ENCODE peak calls at places on chromosomes 6 and 20, in six cellular contexts. One of them, this sample, is unnamed.

GRCh38 chr20:48932375-48932941 is 10.9 kb downstream of the ARFGEF2 start:
- DNase-seq in activated naive CD4-positive, alpha-beta T cell: no peak
- DNase-seq in HepG2: peak
- DNase-seq in stimulated activated CD8-positive, alpha-beta memory T cell treated with anti-CD3 and anti-CD28 coated beads, Interleukin-15, amount 100 ng/mL, for 4 hours: no peak
- DNase-seq in nucleus accumbens: no peak
- DNase-seq in activated T-cell treated with anti-CD3 and anti-CD28 coated beads, Interleukin-2, amount 50 U/mL, for 48 hours: no peak
- DNase-seq in this sample: no peak

GRCh38 chr6:21899708-21900107 is 306.2 kb downstream of the SOX4 start:
- DNase-seq in activated T-cell treated with anti-CD3 and anti-CD28 coated beads, Interleukin-2, amount 50 U/mL, for 48 hours: no peak
- DNase-seq in stimulated activated CD8-positive, alpha-beta memory T cell treated with anti-CD3 and anti-CD28 coated beads, Interleukin-15, amount 100 ng/mL, for 4 hours: no peak
- DNase-seq in activated naive CD4-positive, alpha-beta T cell: no peak
- DNase-seq in HepG2: no peak
- DNase-seq in nucleus accumbens: no peak
- DNase-seq in this sample: no peak

GRCh38 chr6:2665169-2666070 is 85.3 kb downstream of the MYLK4 start:
- DNase-seq in HepG2: no peak
- DNase-seq in stimulated activated CD8-positive, alpha-beta memory T cell treated with anti-CD3 and anti-CD28 coated beads, Interleukin-15, amount 100 ng/mL, for 4 hours: no peak
- DNase-seq in activated T-cell treated with anti-CD3 and anti-CD28 coated beads, Interleukin-2, amount 50 U/mL, for 48 hours: no peak
- DNase-seq in nucleus accumbens: no peak
- DNase-seq in activated naive CD4-positive, alpha-beta T cell: no peak
- DNase-seq in this sample: no peak

GRCh38 chr6:164214066-164214465 is 799.5 kb downstream of the QKI start:
- DNase-seq in activated T-cell treated with anti-CD3 and anti-CD28 coated beads, Interleukin-2, amount 50 U/mL, for 48 hours: no peak
- DNase-seq in activated naive CD4-positive, alpha-beta T cell: no peak
- DNase-seq in nucleus accumbens: no peak
- DNase-seq in stimulated activated CD8-positive, alpha-beta memory T cell treated with anti-CD3 and anti-CD28 coated beads, Interleukin-15, amount 100 ng/mL, for 4 hours: no peak
- DNase-seq in HepG2: no peak
- DNase-seq in this sample: no peak

GRCh38 chr6:89369009-89369408 is 16.5 kb upstream of the UBE2J1 start:
- DNase-seq in activated T-cell treated with anti-CD3 and anti-CD28 coated beads, Interleukin-2, amount 50 U/mL, for 48 hours: no peak
- DNase-seq in stimulated activated CD8-positive, alpha-beta memory T cell treated with anti-CD3 and anti-CD28 coated beads, Interleukin-15, amount 100 ng/mL, for 4 hours: no peak
- DNase-seq in HepG2: peak
- DNase-seq in activated naive CD4-positive, alpha-beta T cell: no peak
- DNase-seq in nucleus accumbens: no peak
- DNase-seq in this sample: no peak

GRCh38 chr6:137171053-137171374 is 2.4 kb downstream of the IL22RA2 start:
- DNase-seq in activated T-cell treated with anti-CD3 and anti-CD28 coated beads, Interleukin-2, amount 50 U/mL, for 48 hours: no peak
- DNase-seq in activated naive CD4-positive, alpha-beta T cell: no peak
- DNase-seq in stimulated activated CD8-positive, alpha-beta memory T cell treated with anti-CD3 and anti-CD28 coated beads, Interleukin-15, amount 100 ng/mL, for 4 hours: no peak
- DNase-seq in HepG2: no peak
- DNase-seq in nucleus accumbens: no peak
- DNase-seq in this sample: no peak

GRCh38 chr6:136744889-136745288 is 47.4 kb downstream of the MAP3K5 start:
- DNase-seq in activated T-cell treated with anti-CD3 and anti-CD28 coated beads, Interleukin-2, amount 50 U/mL, for 48 hours: no peak
- DNase-seq in HepG2: no peak
- DNase-seq in stimulated activated CD8-positive, alpha-beta memory T cell treated with anti-CD3 and anti-CD28 coated beads, Interleukin-15, amount 100 ng/mL, for 4 hours: no peak
- DNase-seq in activated naive CD4-positive, alpha-beta T cell: no peak
- DNase-seq in nucleus accumbens: no peak
- DNase-seq in this sample: no peak

GRCh38 chr6:38110407-38111025 is 291.0 kb downstream of the ZFAND3 start:
- DNase-seq in nucleus accumbens: no peak
- DNase-seq in activated naive CD4-positive, alpha-beta T cell: no peak
- DNase-seq in stimulated activated CD8-positive, alpha-beta memory T cell treated with anti-CD3 and anti-CD28 coated beads, Interleukin-15, amount 100 ng/mL, for 4 hours: no peak
- DNase-seq in activated T-cell treated with anti-CD3 and anti-CD28 coated beads, Interleukin-2, amount 50 U/mL, for 48 hours: no peak
- DNase-seq in HepG2: no peak
- DNase-seq in this sample: no peak

GRCh38 chr6:16774437-16774836 is 13.2 kb upstream of the ATXN1 start:
- DNase-seq in activated T-cell treated with anti-CD3 and anti-CD28 coated beads, Interleukin-2, amount 50 U/mL, for 48 hours: no peak
- DNase-seq in activated naive CD4-positive, alpha-beta T cell: no peak
- DNase-seq in nucleus accumbens: no peak
- DNase-seq in HepG2: no peak
- DNase-seq in stimulated activated CD8-positive, alpha-beta memory T cell treated with anti-CD3 and anti-CD28 coated beads, Interleukin-15, amount 100 ng/mL, for 4 hours: no peak
- DNase-seq in this sample: no peak

GRCh38 chr6:127464881-127465459 is 5.8 kb upstream of the KIAA0408 start:
- DNase-seq in activated naive CD4-positive, alpha-beta T cell: no peak
- DNase-seq in stimulated activated CD8-positive, alpha-beta memory T cell treated with anti-CD3 and anti-CD28 coated beads, Interleukin-15, amount 100 ng/mL, for 4 hours: peak
- DNase-seq in HepG2: peak
- DNase-seq in activated T-cell treated with anti-CD3 and anti-CD28 coated beads, Interleukin-2, amount 50 U/mL, for 48 hours: peak
- DNase-seq in nucleus accumbens: no peak
- DNase-seq in this sample: no peak

GRCh38 chr6:53639520-53639919 is 26.0 kb downstream of the KLHL31 start:
- DNase-seq in stimulated activated CD8-positive, alpha-beta memory T cell treated with anti-CD3 and anti-CD28 coated beads, Interleukin-15, amount 100 ng/mL, for 4 hours: no peak
- DNase-seq in activated T-cell treated with anti-CD3 and anti-CD28 coated beads, Interleukin-2, amount 50 U/mL, for 48 hours: no peak
- DNase-seq in activated naive CD4-positive, alpha-beta T cell: no peak
- DNase-seq in nucleus accumbens: no peak
- DNase-seq in HepG2: no peak
- DNase-seq in this sample: no peak

GRCh38 chr6:52576392-52577021 is 353 bp downstream of the TRAM2 start:
- DNase-seq in stimulated activated CD8-positive, alpha-beta memory T cell treated with anti-CD3 and anti-CD28 coated beads, Interleukin-15, amount 100 ng/mL, for 4 hours: peak
- DNase-seq in activated T-cell treated with anti-CD3 and anti-CD28 coated beads, Interleukin-2, amount 50 U/mL, for 48 hours: peak
- DNase-seq in activated naive CD4-positive, alpha-beta T cell: no peak
- DNase-seq in nucleus accumbens: peak
- DNase-seq in HepG2: peak
- DNase-seq in this sample: peak

GRCh38 chr20:63494420-63495166 is 4.3 kb downstream of the EEF1A2 start:
- DNase-seq in stimulated activated CD8-positive, alpha-beta memory T cell treated with anti-CD3 and anti-CD28 coated beads, Interleukin-15, amount 100 ng/mL, for 4 hours: no peak
- DNase-seq in HepG2: no peak
- DNase-seq in activated T-cell treated with anti-CD3 and anti-CD28 coated beads, Interleukin-2, amount 50 U/mL, for 48 hours: no peak
- DNase-seq in nucleus accumbens: no peak
- DNase-seq in activated naive CD4-positive, alpha-beta T cell: no peak
- DNase-seq in this sample: no peak

GRCh38 chr20:37355252-37356180 is 9.6 kb downstream of the SRC start:
- DNase-seq in activated T-cell treated with anti-CD3 and anti-CD28 coated beads, Interleukin-2, amount 50 U/mL, for 48 hours: no peak
- DNase-seq in HepG2: no peak
- DNase-seq in stimulated activated CD8-positive, alpha-beta memory T cell treated with anti-CD3 and anti-CD28 coated beads, Interleukin-15, amount 100 ng/mL, for 4 hours: no peak
- DNase-seq in activated naive CD4-positive, alpha-beta T cell: no peak
- DNase-seq in nucleus accumbens: no peak
- DNase-seq in this sample: no peak

GRCh38 chr6:157831018-157831369 is 7.9 kb downstream of the SNX9 start:
- DNase-seq in nucleus accumbens: no peak
- DNase-seq in activated T-cell treated with anti-CD3 and anti-CD28 coated beads, Interleukin-2, amount 50 U/mL, for 48 hours: no peak
- DNase-seq in HepG2: no peak
- DNase-seq in activated naive CD4-positive, alpha-beta T cell: no peak
- DNase-seq in stimulated activated CD8-positive, alpha-beta memory T cell treated with anti-CD3 and anti-CD28 coated beads, Interleukin-15, amount 100 ng/mL, for 4 hours: no peak
- DNase-seq in this sample: no peak

GRCh38 chr20:49909499-49910339 is 5.6 kb downstream of the SPATA2 start:
- DNase-seq in activated T-cell treated with anti-CD3 and anti-CD28 coated beads, Interleukin-2, amount 50 U/mL, for 48 hours: no peak
- DNase-seq in HepG2: peak
- DNase-seq in nucleus accumbens: peak
- DNase-seq in activated naive CD4-positive, alpha-beta T cell: no peak
- DNase-seq in stimulated activated CD8-positive, alpha-beta memory T cell treated with anti-CD3 and anti-CD28 coated beads, Interleukin-15, amount 100 ng/mL, for 4 hours: no peak
- DNase-seq in this sample: no peak

GRCh38 chr20:62361799-62362589 is 5.1 kb downstream of the LAMA5 start:
- DNase-seq in HepG2: peak
- DNase-seq in activated naive CD4-positive, alpha-beta T cell: no peak
- DNase-seq in nucleus accumbens: no peak
- DNase-seq in activated T-cell treated with anti-CD3 and anti-CD28 coated beads, Interleukin-2, amount 50 U/mL, for 48 hours: no peak
- DNase-seq in stimulated activated CD8-positive, alpha-beta memory T cell treated with anti-CD3 and anti-CD28 coated beads, Interleukin-15, amount 100 ng/mL, for 4 hours: no peak
- DNase-seq in this sample: no peak

GRCh38 chr6:4637691-4638433 is 138.3 kb upstream of the CDYL start:
- DNase-seq in activated T-cell treated with anti-CD3 and anti-CD28 coated beads, Interleukin-2, amount 50 U/mL, for 48 hours: peak
- DNase-seq in nucleus accumbens: no peak
- DNase-seq in activated naive CD4-positive, alpha-beta T cell: no peak
- DNase-seq in stimulated activated CD8-positive, alpha-beta memory T cell treated with anti-CD3 and anti-CD28 coated beads, Interleukin-15, amount 100 ng/mL, for 4 hours: no peak
- DNase-seq in HepG2: no peak
- DNase-seq in this sample: no peak

GRCh38 chr6:158072083-158072721 is 90.5 kb downstream of the SYNJ2 start:
- DNase-seq in activated T-cell treated with anti-CD3 and anti-CD28 coated beads, Interleukin-2, amount 50 U/mL, for 48 hours: peak
- DNase-seq in HepG2: peak
- DNase-seq in activated naive CD4-positive, alpha-beta T cell: peak
- DNase-seq in nucleus accumbens: peak
- DNase-seq in stimulated activated CD8-positive, alpha-beta memory T cell treated with anti-CD3 and anti-CD28 coated beads, Interleukin-15, amount 100 ng/mL, for 4 hours: peak
- DNase-seq in this sample: no peak

GRCh38 chr6:558959-559358 is 97.9 kb downstream of the HUS1B start:
- DNase-seq in stimulated activated CD8-positive, alpha-beta memory T cell treated with anti-CD3 and anti-CD28 coated beads, Interleukin-15, amount 100 ng/mL, for 4 hours: no peak
- DNase-seq in nucleus accumbens: no peak
- DNase-seq in HepG2: no peak
- DNase-seq in activated naive CD4-positive, alpha-beta T cell: no peak
- DNase-seq in activated T-cell treated with anti-CD3 and anti-CD28 coated beads, Interleukin-2, amount 50 U/mL, for 48 hours: no peak
- DNase-seq in this sample: no peak

GRCh38 chr6:7138921-7139358 is 31.2 kb downstream of the RREB1 start:
- DNase-seq in stimulated activated CD8-positive, alpha-beta memory T cell treated with anti-CD3 and anti-CD28 coated beads, Interleukin-15, amount 100 ng/mL, for 4 hours: no peak
- DNase-seq in activated T-cell treated with anti-CD3 and anti-CD28 coated beads, Interleukin-2, amount 50 U/mL, for 48 hours: no peak
- DNase-seq in HepG2: peak
- DNase-seq in nucleus accumbens: no peak
- DNase-seq in activated naive CD4-positive, alpha-beta T cell: no peak
- DNase-seq in this sample: no peak

GRCh38 chr6:113432729-113433505 is 424.2 kb upstream of the MARCKS start:
- DNase-seq in nucleus accumbens: no peak
- DNase-seq in stimulated activated CD8-positive, alpha-beta memory T cell treated with anti-CD3 and anti-CD28 coated beads, Interleukin-15, amount 100 ng/mL, for 4 hours: no peak
- DNase-seq in HepG2: no peak
- DNase-seq in activated T-cell treated with anti-CD3 and anti-CD28 coated beads, Interleukin-2, amount 50 U/mL, for 48 hours: no peak
- DNase-seq in activated naive CD4-positive, alpha-beta T cell: no peak
- DNase-seq in this sample: no peak

GRCh38 chr6:90411292-90411781 is 114.7 kb upstream of the BACH2 start:
- DNase-seq in HepG2: no peak
- DNase-seq in activated naive CD4-positive, alpha-beta T cell: no peak
- DNase-seq in stimulated activated CD8-positive, alpha-beta memory T cell treated with anti-CD3 and anti-CD28 coated beads, Interleukin-15, amount 100 ng/mL, for 4 hours: no peak
- DNase-seq in nucleus accumbens: no peak
- DNase-seq in activated T-cell treated with anti-CD3 and anti-CD28 coated beads, Interleukin-2, amount 50 U/mL, for 48 hours: peak
- DNase-seq in this sample: no peak

GRCh38 chr6:30518505-30518850 is 29.2 kb downstream of the HLA-E start:
- DNase-seq in stimulated activated CD8-positive, alpha-beta memory T cell treated with anti-CD3 and anti-CD28 coated beads, Interleukin-15, amount 100 ng/mL, for 4 hours: no peak
- DNase-seq in nucleus accumbens: no peak
- DNase-seq in HepG2: peak
- DNase-seq in activated T-cell treated with anti-CD3 and anti-CD28 coated beads, Interleukin-2, amount 50 U/mL, for 48 hours: peak
- DNase-seq in activated naive CD4-positive, alpha-beta T cell: no peak
- DNase-seq in this sample: no peak

GRCh38 chr6:150494236-150494635 is 105.4 kb upstream of the PLEKHG1 start:
- DNase-seq in activated T-cell treated with anti-CD3 and anti-CD28 coated beads, Interleukin-2, amount 50 U/mL, for 48 hours: no peak
- DNase-seq in nucleus accumbens: no peak
- DNase-seq in HepG2: no peak
- DNase-seq in stimulated activated CD8-positive, alpha-beta memory T cell treated with anti-CD3 and anti-CD28 coated beads, Interleukin-15, amount 100 ng/mL, for 4 hours: no peak
- DNase-seq in activated naive CD4-positive, alpha-beta T cell: no peak
- DNase-seq in this sample: no peak

GRCh38 chr20:63792866-63793265 is 38.2 kb downstream of the ZBTB46 start:
- DNase-seq in activated naive CD4-positive, alpha-beta T cell: no peak
- DNase-seq in activated T-cell treated with anti-CD3 and anti-CD28 coated beads, Interleukin-2, amount 50 U/mL, for 48 hours: no peak
- DNase-seq in HepG2: no peak
- DNase-seq in nucleus accumbens: no peak
- DNase-seq in stimulated activated CD8-positive, alpha-beta memory T cell treated with anti-CD3 and anti-CD28 coated beads, Interleukin-15, amount 100 ng/mL, for 4 hours: no peak
- DNase-seq in this sample: no peak

GRCh38 chr6:137767931-137768690 is 98.9 kb upstream of the TNFAIP3 start:
- DNase-seq in nucleus accumbens: no peak
- DNase-seq in activated naive CD4-positive, alpha-beta T cell: no peak
- DNase-seq in activated T-cell treated with anti-CD3 and anti-CD28 coated beads, Interleukin-2, amount 50 U/mL, for 48 hours: no peak
- DNase-seq in HepG2: no peak
- DNase-seq in stimulated activated CD8-positive, alpha-beta memory T cell treated with anti-CD3 and anti-CD28 coated beads, Interleukin-15, amount 100 ng/mL, for 4 hours: no peak
- DNase-seq in this sample: no peak

GRCh38 chr6:157997893-157998608 is 16.4 kb downstream of the SYNJ2 start:
- DNase-seq in stimulated activated CD8-positive, alpha-beta memory T cell treated with anti-CD3 and anti-CD28 coated beads, Interleukin-15, amount 100 ng/mL, for 4 hours: no peak
- DNase-seq in activated T-cell treated with anti-CD3 and anti-CD28 coated beads, Interleukin-2, amount 50 U/mL, for 48 hours: no peak
- DNase-seq in activated naive CD4-positive, alpha-beta T cell: no peak
- DNase-seq in HepG2: no peak
- DNase-seq in nucleus accumbens: no peak
- DNase-seq in this sample: no peak

GRCh38 chr6:32815996-32816395 is 806 bp downstream of the HLA-DOB start:
- DNase-seq in HepG2: no peak
- DNase-seq in activated T-cell treated with anti-CD3 and anti-CD28 coated beads, Interleukin-2, amount 50 U/mL, for 48 hours: no peak
- DNase-seq in activated naive CD4-positive, alpha-beta T cell: no peak
- DNase-seq in stimulated activated CD8-positive, alpha-beta memory T cell treated with anti-CD3 and anti-CD28 coated beads, Interleukin-15, amount 100 ng/mL, for 4 hours: no peak
- DNase-seq in nucleus accumbens: no peak
- DNase-seq in this sample: no peak

GRCh38 chr20:19977373-19977770 is 39.8 kb upstream of the NAA20 start:
- DNase-seq in activated naive CD4-positive, alpha-beta T cell: no peak
- DNase-seq in activated T-cell treated with anti-CD3 and anti-CD28 coated beads, Interleukin-2, amount 50 U/mL, for 48 hours: no peak
- DNase-seq in nucleus accumbens: no peak
- DNase-seq in stimulated activated CD8-positive, alpha-beta memory T cell treated with anti-CD3 and anti-CD28 coated beads, Interleukin-15, amount 100 ng/mL, for 4 hours: no peak
- DNase-seq in HepG2: no peak
- DNase-seq in this sample: no peak

GRCh38 chr6:4889701-4890100 is 113.5 kb downstream of the CDYL start:
- DNase-seq in HepG2: no peak
- DNase-seq in nucleus accumbens: no peak
- DNase-seq in stimulated activated CD8-positive, alpha-beta memory T cell treated with anti-CD3 and anti-CD28 coated beads, Interleukin-15, amount 100 ng/mL, for 4 hours: no peak
- DNase-seq in activated naive CD4-positive, alpha-beta T cell: no peak
- DNase-seq in activated T-cell treated with anti-CD3 and anti-CD28 coated beads, Interleukin-2, amount 50 U/mL, for 48 hours: no peak
- DNase-seq in this sample: no peak

This sample was measured in esophagus squamous epithelium.